ENCODE peak calls at places on chromosomes 4 and X, in eight cellular contexts. V is hepatocyte, O is Panc1, N is left ventricle myocardium inferior, D is endothelial cell, T is AG04450, F is fibroblast of mammary gland, L is epithelial cell of esophagus. U is an unnamed sample.

GRCh38 chrX:13868481-13869040 is 51.7 kb upstream of the GPM6B start:
- DNase-seq in O (no peak), L (peak), V (no peak), D (no peak), N (no peak), T (no peak), F (peak), U (peak)

GRCh38 chr4:54661686-54662085 is 3.9 kb downstream of the KIT start:
- DNase-seq in N (no peak), V (no peak), L (peak), O (no peak), T (no peak), D (no peak), F (peak), U (peak)

GRCh38 chrX:45623266-45623665 is 422.6 kb upstream of the DIPK2B start:
- DNase-seq in D (no peak), T (peak), V (peak), N (no peak), O (no peak), F (peak), L (peak), U (peak)

GRCh38 chr4:76434901-76435688 is at the start of gene SHROOM3:
- DNase-seq in F (no peak), O (no peak), V (no peak), N (no peak), L (peak), D (no peak), T (no peak), U (peak)

GRCh38 chr4:7529368-7529923 is 94.7 kb upstream of the PSAPL1 start:
- DNase-seq in F (no peak), N (no peak), O (no peak), T (no peak), L (no peak), D (no peak), V (no peak), U (no peak)

GRCh38 chr4:162912482-162912881 is 254.2 kb downstream of the NAF1 start:
- DNase-seq in F (no peak), O (no peak), T (no peak), N (no peak), D (no peak), V (no peak), L (no peak), U (no peak)

GRCh38 chrX:39438603-39439602 is 637.6 kb downstream of the MID1IP1 start:
- DNase-seq in F (no peak), V (no peak), T (no peak), D (peak), O (no peak), N (no peak), L (no peak), U (no peak)

GRCh38 chr4:13984996-13985780 is 357.7 kb upstream of the BOD1L1 start:
- DNase-seq in N (no peak), L (no peak), V (no peak), O (no peak), D (no peak), T (no peak), F (peak), U (peak)

GRCh38 chr4:152509595-152510209 is 26.2 kb downstream of the FBXW7 start:
- DNase-seq in N (no peak), V (no peak), F (no peak), T (no peak), L (peak), O (no peak), D (no peak), U (no peak)

GRCh38 chrX:147911192-147912022 is at the start of gene FMR1:
- DNase-seq in F (peak), D (peak), T (peak), L (peak), O (peak), N (peak), V (peak), U (peak)

GRCh38 chrX:46812445-46812844 is 24.4 kb upstream of the RP2 start:
- DNase-seq in F (no peak), D (no peak), T (no peak), N (no peak), L (peak), O (no peak), V (no peak), U (no peak)

GRCh38 chrX:5857232-5857631 is 371.4 kb downstream of the NLGN4X start:
- DNase-seq in D (no peak), V (no peak), O (no peak), L (no peak), F (no peak), N (no peak), T (no peak), U (no peak)

GRCh38 chr4:85522836-85523235 is 47.9 kb downstream of the ARHGAP24 start:
- DNase-seq in F (no peak), N (no peak), O (no peak), D (no peak), L (no peak), T (no peak), V (no peak), U (no peak)

GRCh38 chr4:48196758-48197504 is 62.9 kb upstream of the TXK start:
- DNase-seq in D (no peak), O (no peak), F (no peak), L (no peak), T (no peak), V (no peak), N (no peak), U (no peak)

GRCh38 chr4:90540536-90540935 is 413.3 kb downstream of the CCSER1 start:
- DNase-seq in V (no peak), T (no peak), F (no peak), N (no peak), O (no peak), L (peak), D (no peak), U (peak)

GRCh38 chr4:95540227-95540626 is 8.5 kb downstream of the UNC5C start:
- DNase-seq in D (no peak), O (no peak), F (no peak), L (no peak), N (no peak), T (no peak), V (no peak), U (no peak)

GRCh38 chr4:38310446-38311043 is 350.3 kb downstream of the PTTG2 start:
- DNase-seq in L (no peak), O (no peak), F (no peak), D (no peak), N (no peak), V (no peak), T (no peak), U (no peak)

GRCh38 chrX:35919536-35920309 is at the start of gene CFAP47:
- DNase-seq in V (peak), N (no peak), T (no peak), O (no peak), D (peak), L (peak), F (no peak), U (peak)

GRCh38 chr4:175369087-175369486 is 443.0 kb downstream of the GPM6A start:
- DNase-seq in T (no peak), O (no peak), F (peak), V (no peak), L (peak), N (no peak), D (no peak), U (no peak)

GRCh38 chrX:153825042-153825441 is 5.3 kb downstream of the PDZD4 start:
- DNase-seq in O (no peak), T (no peak), D (no peak), F (no peak), N (no peak), L (no peak), V (no peak), U (no peak)

GRCh38 chrX:39836802-39837420 is 260.8 kb downstream of the BCOR start:
- DNase-seq in F (no peak), T (no peak), O (no peak), D (no peak), N (no peak), L (no peak), V (no peak), U (no peak)

GRCh38 chr4:182231080-182231479 is 12.1 kb upstream of the TENM3 start:
- DNase-seq in D (no peak), F (peak), L (no peak), V (no peak), T (no peak), O (no peak), N (no peak), U (no peak)

GRCh38 chrX:67636532-67636931 is 92.7 kb downstream of the AR start:
- DNase-seq in D (no peak), N (no peak), F (peak), V (no peak), O (no peak), T (no peak), L (no peak), U (no peak)

GRCh38 chrX:41350150-41350975 is 16.4 kb downstream of the DDX3X start:
- DNase-seq in T (no peak), O (no peak), V (no peak), L (no peak), F (no peak), D (no peak), N (no peak), U (no peak)

GRCh38 chrX:131649741-131650140 is 105.9 kb downstream of the OR13H1 start:
- DNase-seq in V (no peak), O (no peak), F (no peak), N (no peak), D (no peak), L (no peak), T (no peak), U (no peak)

GRCh38 chrX:2696698-2697215 is 5.7 kb downstream of the CD99 start:
- DNase-seq in O (no peak), N (no peak), T (peak), L (peak), F (peak), D (no peak), V (no peak), U (peak)

GRCh38 chr4:88818650-88819470 is 121.2 kb upstream of the NAP1L5 start:
- DNase-seq in D (peak), L (peak), V (peak), O (peak), N (no peak), F (peak), T (peak), U (peak)

GRCh38 chr4:181350578-181351420 is 892.4 kb upstream of the TENM3 start:
- DNase-seq in L (no peak), O (no peak), F (no peak), D (no peak), V (no peak), T (no peak), N (no peak), U (no peak)

GRCh38 chr4:87270825-87271224 is 50.4 kb upstream of the KLHL8 start:
- DNase-seq in N (no peak), L (no peak), D (no peak), F (no peak), V (no peak), O (no peak), T (no peak), U (no peak)

GRCh38 chr4:87268401-87268800 is 48.0 kb upstream of the KLHL8 start:
- DNase-seq in T (no peak), F (no peak), L (no peak), N (no peak), O (no peak), D (no peak), V (no peak), U (no peak)

GRCh38 chr4:87274327-87274726 is 48.4 kb downstream of the HSD17B13 start:
- DNase-seq in N (no peak), O (no peak), V (no peak), D (no peak), L (no peak), F (no peak), T (no peak), U (no peak)

GRCh38 chr4:87266986-87267385 is 46.6 kb upstream of the KLHL8 start:
- DNase-seq in T (no peak), F (no peak), D (no peak), O (no peak), L (no peak), V (no peak), N (no peak), U (no peak)

GRCh38 chr4:87270144-87270543 is 49.7 kb upstream of the KLHL8 start:
- DNase-seq in D (peak), V (peak), T (peak), O (no peak), F (peak), N (no peak), L (peak), U (peak)
- TF ChIP-seq CTCF in D (no peak), V (peak), T (peak), O (peak), F (peak), N (peak), L (peak), U (peak)

DNA sequence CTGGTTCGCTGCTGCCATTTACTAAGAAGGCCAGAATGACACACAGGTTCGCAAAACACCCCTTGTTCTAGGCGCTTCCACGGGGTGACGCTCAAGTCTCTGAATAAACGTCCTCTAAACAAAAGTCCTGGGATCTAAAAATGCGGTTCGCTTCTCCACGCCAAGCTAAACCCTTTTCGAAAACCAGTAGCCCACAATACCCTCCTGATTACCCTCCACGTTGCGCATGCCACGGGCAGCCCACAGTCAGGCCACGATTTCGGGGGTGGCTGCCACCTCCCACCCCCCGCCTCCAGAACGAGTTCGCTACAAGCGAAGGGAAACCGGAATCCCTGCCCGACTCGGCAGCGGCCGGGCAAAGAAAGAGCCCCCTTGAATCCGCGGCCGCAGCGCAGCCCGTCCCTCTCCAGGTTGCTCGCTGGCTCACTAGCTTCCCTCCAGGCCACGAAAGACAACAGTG is 423 bp downstream of the RPL39 start:
- DNase-seq in T (no peak), L (peak), F (peak), N (no peak), V (peak), O (no peak), D (no peak), U (peak)
- TF ChIP-seq CTCF in T (no peak), L (peak), F (peak), N (no peak), V (peak), O (no peak), D (no peak), U (no peak)

GRCh38 chr4:37130465-37130864 is 114.1 kb upstream of the NWD2 start:
- DNase-seq in D (no peak), T (no peak), L (peak), V (no peak), O (no peak), N (no peak), F (no peak), U (peak)

GRCh38 chr4:37138019-37138653 is 106.4 kb upstream of the NWD2 start:
- DNase-seq in L (no peak), T (no peak), F (no peak), V (no peak), O (no peak), N (no peak), D (no peak), U (no peak)

GRCh38 chr4:37132351-37132989 is 112.1 kb upstream of the NWD2 start:
- DNase-seq in N (no peak), L (no peak), O (no peak), V (no peak), T (no peak), F (no peak), D (no peak), U (no peak)
- TF ChIP-seq CTCF in N (no peak), L (no peak), O (no peak), V (no peak), T (no peak), F (no peak), D (peak), U (no peak)

GRCh38 chrX:7828594-7828993 is 14.4 kb upstream of the VCX start:
- DNase-seq in D (no peak), V (peak), N (no peak), O (no peak), T (no peak), F (peak), L (peak), U (peak)
- TF ChIP-seq CTCF in D (no peak), V (peak), N (peak), O (no peak), T (no peak), F (peak), L (no peak), U (peak)

GRCh38 chrX:19666950-19667349 is 151.6 kb upstream of the MAP3K15 start:
- DNase-seq in O (no peak), T (no peak), D (no peak), V (no peak), N (no peak), F (no peak), L (no peak), U (no peak)
- TF ChIP-seq CTCF in O (no peak), T (no peak), D (no peak), V (no peak), N (no peak), F (no peak), L (no peak), U (no peak)

DNA sequence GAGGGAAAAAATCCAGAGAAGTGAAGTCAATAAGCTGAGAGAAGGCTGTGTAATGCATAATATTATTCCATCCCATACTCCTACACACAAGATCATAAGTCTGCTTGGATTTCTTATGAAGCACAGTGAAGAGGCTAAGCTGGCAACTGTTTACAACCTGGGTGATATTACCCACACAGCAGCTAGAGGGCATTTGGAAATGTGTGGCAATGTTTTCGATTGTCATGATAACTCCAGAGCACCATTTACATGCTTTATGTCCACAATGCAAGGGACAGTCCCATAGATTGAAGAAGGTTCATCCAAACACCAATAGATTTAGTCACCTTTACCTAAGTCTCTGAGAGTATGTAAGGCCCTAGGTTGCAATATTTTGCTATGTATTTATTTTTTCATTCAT is 412.2 kb downstream of the PPP3CA start:
- DNase-seq in V (no peak), F (peak), L (peak), T (no peak), O (no peak), N (no peak), D (no peak), U (peak)
- TF ChIP-seq CTCF in V (peak), F (peak), L (peak), T (peak), O (peak), N (peak), D (peak), U (no peak)

GRCh38 chr4:59994118-59994517 is 1206.0 kb upstream of the ADGRL3 start:
- DNase-seq in O (no peak), N (peak), L (no peak), F (no peak), T (no peak), V (peak), D (no peak), U (no peak)
- TF ChIP-seq CTCF in O (no peak), N (peak), L (no peak), F (no peak), T (no peak), V (no peak), D (no peak), U (no peak)

DNA sequence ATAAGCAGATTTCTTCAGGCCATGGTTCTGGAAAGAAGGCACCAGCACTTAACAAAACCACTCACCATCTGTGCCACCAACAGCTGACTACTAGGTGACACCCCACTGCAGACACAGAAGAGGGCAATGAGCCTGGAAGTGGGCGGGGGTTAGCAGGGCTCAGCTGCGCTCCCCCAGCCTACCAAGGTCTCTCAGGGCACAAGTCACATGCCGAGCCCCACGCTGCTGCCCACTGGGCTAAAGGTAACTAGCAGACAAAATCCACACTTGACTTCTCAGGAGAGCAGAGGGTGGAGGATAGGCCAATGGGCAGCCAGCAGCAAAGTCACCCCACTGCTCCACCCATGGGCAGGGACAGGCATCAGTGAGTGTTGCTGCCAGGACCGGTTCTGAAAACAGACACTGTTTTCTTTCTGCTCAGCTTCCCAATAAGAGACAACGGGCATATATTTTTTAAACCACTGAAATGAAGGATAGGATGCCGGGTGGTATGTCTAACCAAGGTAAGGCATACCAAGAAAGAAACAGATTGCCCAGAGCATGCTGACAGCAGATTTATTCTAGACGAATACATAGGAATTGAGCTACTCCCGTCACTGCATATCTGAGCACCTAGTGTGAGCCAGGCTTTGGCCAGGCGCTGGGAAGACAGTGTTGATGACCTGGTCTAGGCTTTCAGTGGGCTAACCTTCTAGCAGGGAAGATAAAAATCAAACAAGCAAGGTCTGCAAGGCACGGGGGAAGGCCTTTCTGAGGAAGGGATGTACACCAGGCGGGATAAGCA is 20.1 kb downstream of the ACSL1 start:
- DNase-seq in F (peak), O (no peak), D (no peak), V (peak), L (peak), T (no peak), N (peak), U (peak)
- TF ChIP-seq CTCF in F (no peak), O (no peak), D (no peak), V (no peak), L (no peak), T (no peak), N (peak), U (no peak)

U was measured in MCF 10A.